ENCODE peak calls at places on chromosomes 11 and 22, in nine cellular contexts. One of them, this sample, is unnamed.

GRCh38 chr11:46006418-46007070 is 84.1 kb downstream of the LARGE2 start:
- DNase-seq in neural progenitor cell: peak
- DNase-seq in heart left ventricle: peak
- DNase-seq in brain microvascular endothelial cell: peak
- DNase-seq in CD8-positive, alpha-beta memory T cell: peak
- DNase-seq in kidney epithelial cell: peak
- DNase-seq in CD4-positive, alpha-beta memory T cell: no peak
- DNase-seq in astrocyte of the cerebellum: peak
- DNase-seq in cardiac muscle cell: peak
- DNase-seq in this sample: no peak

GRCh38 chr22:37179622-37180420 is 8.2 kb downstream of the C1QTNF6 start:
- DNase-seq in neural progenitor cell: no peak
- DNase-seq in heart left ventricle: no peak
- DNase-seq in brain microvascular endothelial cell: no peak
- DNase-seq in CD8-positive, alpha-beta memory T cell: peak
- DNase-seq in kidney epithelial cell: no peak
- DNase-seq in CD4-positive, alpha-beta memory T cell: no peak
- DNase-seq in astrocyte of the cerebellum: no peak
- DNase-seq in cardiac muscle cell: no peak
- DNase-seq in this sample: no peak

GRCh38 chr11:35138949-35139881 is at the start of gene CD44:
- DNase-seq in neural progenitor cell: peak
- DNase-seq in heart left ventricle: peak
- DNase-seq in brain microvascular endothelial cell: peak
- DNase-seq in CD8-positive, alpha-beta memory T cell: peak
- DNase-seq in kidney epithelial cell: no peak
- DNase-seq in CD4-positive, alpha-beta memory T cell: peak
- DNase-seq in astrocyte of the cerebellum: peak
- DNase-seq in cardiac muscle cell: peak
- DNase-seq in this sample: no peak

GRCh38 chr11:112296044-112296443 is 35.4 kb upstream of the PLET1 start:
- DNase-seq in neural progenitor cell: no peak
- DNase-seq in heart left ventricle: no peak
- DNase-seq in brain microvascular endothelial cell: no peak
- DNase-seq in CD8-positive, alpha-beta memory T cell: no peak
- DNase-seq in kidney epithelial cell: no peak
- DNase-seq in CD4-positive, alpha-beta memory T cell: no peak
- DNase-seq in astrocyte of the cerebellum: no peak
- DNase-seq in cardiac muscle cell: no peak
- DNase-seq in this sample: no peak

GRCh38 chr22:49404576-49405199 is 423.0 kb downstream of the BRD1 start:
- DNase-seq in neural progenitor cell: no peak
- DNase-seq in heart left ventricle: no peak
- DNase-seq in brain microvascular endothelial cell: no peak
- DNase-seq in CD8-positive, alpha-beta memory T cell: no peak
- DNase-seq in kidney epithelial cell: no peak
- DNase-seq in CD4-positive, alpha-beta memory T cell: no peak
- DNase-seq in astrocyte of the cerebellum: no peak
- DNase-seq in cardiac muscle cell: peak
- DNase-seq in this sample: no peak

GRCh38 chr11:86706341-86707131 is 34.1 kb upstream of the ME3 start:
- DNase-seq in neural progenitor cell: no peak
- DNase-seq in heart left ventricle: no peak
- DNase-seq in brain microvascular endothelial cell: no peak
- DNase-seq in CD8-positive, alpha-beta memory T cell: no peak
- DNase-seq in kidney epithelial cell: no peak
- DNase-seq in CD4-positive, alpha-beta memory T cell: no peak
- DNase-seq in astrocyte of the cerebellum: no peak
- DNase-seq in cardiac muscle cell: no peak
- DNase-seq in this sample: no peak

GRCh38 chr11:69825037-69825834 is 6.0 kb upstream of the FGF3 start:
- DNase-seq in neural progenitor cell: no peak
- DNase-seq in heart left ventricle: no peak
- DNase-seq in brain microvascular endothelial cell: no peak
- DNase-seq in CD8-positive, alpha-beta memory T cell: no peak
- DNase-seq in kidney epithelial cell: no peak
- DNase-seq in CD4-positive, alpha-beta memory T cell: no peak
- DNase-seq in astrocyte of the cerebellum: no peak
- DNase-seq in cardiac muscle cell: no peak
- DNase-seq in this sample: no peak

GRCh38 chr11:70556884-70557741 is 158.8 kb downstream of the CTTN start:
- DNase-seq in neural progenitor cell: no peak
- DNase-seq in heart left ventricle: no peak
- DNase-seq in brain microvascular endothelial cell: no peak
- DNase-seq in CD8-positive, alpha-beta memory T cell: peak
- DNase-seq in kidney epithelial cell: peak
- DNase-seq in CD4-positive, alpha-beta memory T cell: no peak
- DNase-seq in astrocyte of the cerebellum: no peak
- DNase-seq in cardiac muscle cell: no peak
- DNase-seq in this sample: no peak

DNA sequence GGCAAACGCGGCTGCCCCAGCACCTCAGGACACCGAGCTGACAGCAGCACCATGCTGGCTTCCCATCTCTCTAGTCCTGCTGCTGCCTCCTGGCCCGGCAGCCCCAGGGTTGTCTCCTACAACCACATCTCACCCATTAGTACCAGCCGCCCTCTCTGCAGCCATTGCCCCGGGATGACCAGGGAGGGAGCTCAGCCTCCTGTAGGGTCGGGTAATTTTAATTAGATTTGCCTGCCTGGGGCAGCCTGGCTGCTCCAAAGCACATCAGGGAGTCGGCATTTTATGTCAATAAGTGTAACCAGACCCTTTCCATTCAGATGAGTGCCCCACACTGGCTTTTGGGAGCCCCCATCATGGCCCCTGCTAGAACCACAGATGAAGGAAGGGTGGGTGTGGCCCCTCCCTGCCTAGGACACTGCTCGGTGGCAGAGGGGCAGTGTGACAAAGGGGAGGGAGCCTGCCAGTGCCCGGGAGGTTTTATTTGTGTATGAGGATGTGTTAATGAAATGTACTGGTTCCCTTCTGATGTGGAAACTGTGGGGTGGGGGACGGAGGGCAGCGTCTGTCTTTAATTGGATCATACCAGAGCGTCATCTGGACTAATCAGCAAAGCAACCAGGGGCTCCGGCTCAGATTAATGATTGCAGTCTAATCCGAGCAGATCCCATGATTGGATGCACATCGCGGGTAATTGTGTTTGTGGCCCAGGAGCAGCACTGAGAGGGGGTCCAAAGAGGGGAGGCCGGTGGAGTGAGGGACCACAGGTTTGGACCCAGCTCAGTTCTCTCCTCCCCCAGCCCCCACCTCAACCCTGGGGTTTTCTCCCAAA is 125.3 kb downstream of the FEZ1 start:
- DNase-seq in neural progenitor cell: peak
- DNase-seq in heart left ventricle: no peak
- DNase-seq in brain microvascular endothelial cell: no peak
- DNase-seq in CD8-positive, alpha-beta memory T cell: no peak
- DNase-seq in kidney epithelial cell: no peak
- DNase-seq in CD4-positive, alpha-beta memory T cell: no peak
- DNase-seq in astrocyte of the cerebellum: no peak
- DNase-seq in cardiac muscle cell: no peak
- DNase-seq in this sample: peak
- H3K4me3 ChIP-seq in neural progenitor cell: peak
- H3K4me3 ChIP-seq in heart left ventricle: no peak
- H3K4me3 ChIP-seq in brain microvascular endothelial cell: no peak
- H3K4me3 ChIP-seq in CD8-positive, alpha-beta memory T cell: no peak
- H3K4me3 ChIP-seq in kidney epithelial cell: no peak
- H3K4me3 ChIP-seq in CD4-positive, alpha-beta memory T cell: no peak
- H3K4me3 ChIP-seq in astrocyte of the cerebellum: no peak
- H3K4me3 ChIP-seq in cardiac muscle cell: no peak
- H3K4me3 ChIP-seq in this sample: no peak

GRCh38 chr11:5317301-5317700 is 6.8 kb downstream of the OR51B2 start:
- DNase-seq in neural progenitor cell: no peak
- DNase-seq in heart left ventricle: no peak
- DNase-seq in brain microvascular endothelial cell: no peak
- DNase-seq in CD8-positive, alpha-beta memory T cell: no peak
- DNase-seq in kidney epithelial cell: no peak
- DNase-seq in CD4-positive, alpha-beta memory T cell: no peak
- DNase-seq in astrocyte of the cerebellum: no peak
- DNase-seq in cardiac muscle cell: no peak
- DNase-seq in this sample: no peak
- H3K4me3 ChIP-seq in neural progenitor cell: no peak
- H3K4me3 ChIP-seq in heart left ventricle: no peak
- H3K4me3 ChIP-seq in brain microvascular endothelial cell: no peak
- H3K4me3 ChIP-seq in CD8-positive, alpha-beta memory T cell: no peak
- H3K4me3 ChIP-seq in kidney epithelial cell: no peak
- H3K4me3 ChIP-seq in CD4-positive, alpha-beta memory T cell: no peak
- H3K4me3 ChIP-seq in astrocyte of the cerebellum: no peak
- H3K4me3 ChIP-seq in cardiac muscle cell: no peak
- H3K4me3 ChIP-seq in this sample: no peak

GRCh38 chr11:59556115-59556882 is 45.0 kb downstream of the OR4D9 start:
- DNase-seq in neural progenitor cell: peak
- DNase-seq in heart left ventricle: peak
- DNase-seq in brain microvascular endothelial cell: peak
- DNase-seq in CD8-positive, alpha-beta memory T cell: peak
- DNase-seq in kidney epithelial cell: no peak
- DNase-seq in CD4-positive, alpha-beta memory T cell: peak
- DNase-seq in astrocyte of the cerebellum: no peak
- DNase-seq in cardiac muscle cell: peak
- DNase-seq in this sample: no peak
- H3K4me3 ChIP-seq in neural progenitor cell: peak
- H3K4me3 ChIP-seq in heart left ventricle: peak
- H3K4me3 ChIP-seq in brain microvascular endothelial cell: peak
- H3K4me3 ChIP-seq in CD8-positive, alpha-beta memory T cell: peak
- H3K4me3 ChIP-seq in kidney epithelial cell: peak
- H3K4me3 ChIP-seq in CD4-positive, alpha-beta memory T cell: peak
- H3K4me3 ChIP-seq in astrocyte of the cerebellum: peak
- H3K4me3 ChIP-seq in cardiac muscle cell: peak
- H3K4me3 ChIP-seq in this sample: peak

DNA sequence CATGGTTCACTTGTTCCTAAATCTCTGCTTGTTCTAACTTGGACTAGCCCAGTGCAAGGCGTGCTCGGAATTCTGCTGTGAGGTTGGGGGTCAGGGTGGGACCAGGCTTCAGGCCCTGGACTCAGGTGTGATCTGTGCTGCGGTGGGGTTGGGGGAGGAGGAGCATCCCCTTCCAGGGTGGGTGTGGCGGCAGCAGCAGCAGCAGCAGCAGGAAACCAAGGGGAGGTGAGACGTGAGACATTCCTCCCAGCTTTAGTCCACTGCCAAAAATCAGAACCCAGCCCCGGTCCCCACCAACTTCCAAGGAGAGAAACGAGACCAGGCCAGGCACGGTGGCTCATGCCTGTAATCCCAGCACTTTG is 31.8 kb downstream of the A4GALT start:
- DNase-seq in neural progenitor cell: no peak
- DNase-seq in heart left ventricle: no peak
- DNase-seq in brain microvascular endothelial cell: no peak
- DNase-seq in CD8-positive, alpha-beta memory T cell: no peak
- DNase-seq in kidney epithelial cell: no peak
- DNase-seq in CD4-positive, alpha-beta memory T cell: no peak
- DNase-seq in astrocyte of the cerebellum: no peak
- DNase-seq in cardiac muscle cell: no peak
- DNase-seq in this sample: no peak
- H3K4me3 ChIP-seq in neural progenitor cell: no peak
- H3K4me3 ChIP-seq in heart left ventricle: no peak
- H3K4me3 ChIP-seq in brain microvascular endothelial cell: no peak
- H3K4me3 ChIP-seq in CD8-positive, alpha-beta memory T cell: no peak
- H3K4me3 ChIP-seq in kidney epithelial cell: no peak
- H3K4me3 ChIP-seq in CD4-positive, alpha-beta memory T cell: no peak
- H3K4me3 ChIP-seq in astrocyte of the cerebellum: no peak
- H3K4me3 ChIP-seq in cardiac muscle cell: no peak
- H3K4me3 ChIP-seq in this sample: peak

This sample was measured in retinal pigment epithelial cell.